ENCODE peak calls at places on chromosome 5, in six cellular contexts. One of them, this sample, is unnamed.

GRCh38 chr5:149325166-149325735 is 20.0 kb upstream of the GRPEL2 start:
- DNase-seq in aorta: no peak
- DNase-seq in hypothalamus: no peak
- DNase-seq in bronchial epithelial cell: peak; percentile 91
- DNase-seq in NCI-H1417: no peak
- DNase-seq in HT1080: no peak
- DNase-seq in this sample: no peak

GRCh38 chr5:94618029-94618492 is 343 bp downstream of the KIAA0825 start:
- DNase-seq in aorta: peak; percentile 67
- DNase-seq in hypothalamus: peak; percentile 47
- DNase-seq in bronchial epithelial cell: peak; percentile 73
- DNase-seq in NCI-H1417: peak; percentile 77
- DNase-seq in HT1080: peak; percentile 70
- DNase-seq in this sample: peak; percentile 51

GRCh38 chr5:16570121-16570815 is 46.5 kb downstream of the RETREG1 start:
- DNase-seq in aorta: no peak
- DNase-seq in hypothalamus: no peak
- DNase-seq in bronchial epithelial cell: no peak
- DNase-seq in NCI-H1417: no peak
- DNase-seq in HT1080: peak; percentile 82
- DNase-seq in this sample: no peak

GRCh38 chr5:53261245-53261644 is 151.7 kb upstream of the MOCS2 start:
- DNase-seq in aorta: no peak
- DNase-seq in hypothalamus: no peak
- DNase-seq in bronchial epithelial cell: no peak
- DNase-seq in NCI-H1417: no peak
- DNase-seq in HT1080: no peak
- DNase-seq in this sample: no peak

GRCh38 chr5:74040065-74040551 is 414.1 kb downstream of the ARHGEF28 start:
- DNase-seq in aorta: no peak
- DNase-seq in hypothalamus: no peak
- DNase-seq in bronchial epithelial cell: peak; percentile 77
- DNase-seq in NCI-H1417: no peak
- DNase-seq in HT1080: peak; percentile 80
- DNase-seq in this sample: peak; percentile 60

GRCh38 chr5:43627028-43627427 is 24.0 kb downstream of the NNT start:
- DNase-seq in aorta: no peak
- DNase-seq in hypothalamus: no peak
- DNase-seq in bronchial epithelial cell: peak; percentile 72
- DNase-seq in NCI-H1417: peak; percentile 23
- DNase-seq in HT1080: peak; percentile 67
- DNase-seq in this sample: peak; percentile 43

GRCh38 chr5:157933005-157933404 is 74.1 kb upstream of the CLINT1 start:
- DNase-seq in aorta: no peak
- DNase-seq in hypothalamus: no peak
- DNase-seq in bronchial epithelial cell: no peak
- DNase-seq in NCI-H1417: no peak
- DNase-seq in HT1080: no peak
- DNase-seq in this sample: no peak

GRCh38 chr5:134982230-134982629 is 14.5 kb downstream of the CATSPER3 start:
- DNase-seq in aorta: no peak
- DNase-seq in hypothalamus: no peak
- DNase-seq in bronchial epithelial cell: no peak
- DNase-seq in NCI-H1417: no peak
- DNase-seq in HT1080: no peak
- DNase-seq in this sample: no peak

GRCh38 chr5:123157797-123158528 is 68.9 kb downstream of the PRDM6 start:
- DNase-seq in aorta: no peak
- DNase-seq in hypothalamus: no peak
- DNase-seq in bronchial epithelial cell: peak; percentile 84
- DNase-seq in NCI-H1417: no peak
- DNase-seq in HT1080: peak; percentile 70
- DNase-seq in this sample: no peak

GRCh38 chr5:81147011-81147594 is 86.0 kb upstream of the CKMT2 start:
- DNase-seq in aorta: no peak
- DNase-seq in hypothalamus: no peak
- DNase-seq in bronchial epithelial cell: no peak
- DNase-seq in NCI-H1417: no peak
- DNase-seq in HT1080: no peak
- DNase-seq in this sample: no peak

GRCh38 chr5:173538018-173538417 is 78.4 kb downstream of the BOD1 start:
- DNase-seq in aorta: no peak
- DNase-seq in hypothalamus: no peak
- DNase-seq in bronchial epithelial cell: no peak
- DNase-seq in NCI-H1417: no peak
- DNase-seq in HT1080: no peak
- DNase-seq in this sample: no peak

GRCh38 chr5:149358294-149358651 is 427 bp downstream of the PCYOX1L start:
- DNase-seq in aorta: no peak
- DNase-seq in hypothalamus: peak; percentile 43
- DNase-seq in bronchial epithelial cell: no peak
- DNase-seq in NCI-H1417: peak; percentile 66
- DNase-seq in HT1080: no peak
- DNase-seq in this sample: peak; percentile 48

GRCh38 chr5:154850255-154851062 is at the start of gene FAXDC2:
- DNase-seq in aorta: peak; percentile 89
- DNase-seq in hypothalamus: peak; percentile 58
- DNase-seq in bronchial epithelial cell: peak; percentile 46
- DNase-seq in NCI-H1417: no peak
- DNase-seq in HT1080: peak; percentile 68
- DNase-seq in this sample: no peak

GRCh38 chr5:34486160-34486765 is 169.9 kb upstream of the RAI14 start:
- DNase-seq in aorta: peak; percentile 87
- DNase-seq in hypothalamus: peak; percentile 75
- DNase-seq in bronchial epithelial cell: peak; percentile 73
- DNase-seq in NCI-H1417: peak; percentile 82
- DNase-seq in HT1080: peak; percentile 75
- DNase-seq in this sample: peak; percentile 90

GRCh38 chr5:35129921-35130485 is 82.3 kb upstream of the AGXT2 start:
- DNase-seq in aorta: no peak
- DNase-seq in hypothalamus: no peak
- DNase-seq in bronchial epithelial cell: peak; percentile 22
- DNase-seq in NCI-H1417: no peak
- DNase-seq in HT1080: peak; percentile 92
- DNase-seq in this sample: no peak

GRCh38 chr5:180637962-180638680 is 11.3 kb downstream of the FLT4 start:
- DNase-seq in aorta: peak; percentile 37
- DNase-seq in hypothalamus: no peak
- DNase-seq in bronchial epithelial cell: no peak
- DNase-seq in NCI-H1417: no peak
- DNase-seq in HT1080: no peak
- DNase-seq in this sample: no peak

GRCh38 chr5:14879985-14880589 is 8.5 kb upstream of the ANKH start:
- DNase-seq in aorta: no peak
- DNase-seq in hypothalamus: no peak
- DNase-seq in bronchial epithelial cell: peak; percentile 51
- DNase-seq in NCI-H1417: no peak
- DNase-seq in HT1080: peak; percentile 55
- DNase-seq in this sample: no peak

GRCh38 chr5:111254613-111255012 is 30.4 kb downstream of the CAMK4 start:
- DNase-seq in aorta: no peak
- DNase-seq in hypothalamus: no peak
- DNase-seq in bronchial epithelial cell: no peak
- DNase-seq in NCI-H1417: no peak
- DNase-seq in HT1080: peak; percentile 9
- DNase-seq in this sample: no peak

GRCh38 chr5:139847091-139847490 is 51.5 kb downstream of the PSD2 start:
- DNase-seq in aorta: no peak
- DNase-seq in hypothalamus: no peak
- DNase-seq in bronchial epithelial cell: no peak
- DNase-seq in NCI-H1417: no peak
- DNase-seq in HT1080: no peak
- DNase-seq in this sample: no peak

GRCh38 chr5:42216904-42217303 is 206.3 kb upstream of the GHR start:
- DNase-seq in aorta: no peak
- DNase-seq in hypothalamus: no peak
- DNase-seq in bronchial epithelial cell: no peak
- DNase-seq in NCI-H1417: no peak
- DNase-seq in HT1080: no peak
- DNase-seq in this sample: no peak

GRCh38 chr5:150663936-150664335 is 2.9 kb downstream of the MYOZ3 start:
- DNase-seq in aorta: no peak
- DNase-seq in hypothalamus: no peak
- DNase-seq in bronchial epithelial cell: peak; percentile 95
- DNase-seq in NCI-H1417: no peak
- DNase-seq in HT1080: no peak
- DNase-seq in this sample: no peak

GRCh38 chr5:117788596-117788995 is 1199.8 kb downstream of the DTWD2 start:
- DNase-seq in aorta: no peak
- DNase-seq in hypothalamus: no peak
- DNase-seq in bronchial epithelial cell: no peak
- DNase-seq in NCI-H1417: no peak
- DNase-seq in HT1080: no peak
- DNase-seq in this sample: no peak

GRCh38 chr5:139788294-139788875 is 7.2 kb upstream of the PSD2 start:
- DNase-seq in aorta: no peak
- DNase-seq in hypothalamus: peak; percentile 86
- DNase-seq in bronchial epithelial cell: no peak
- DNase-seq in NCI-H1417: no peak
- DNase-seq in HT1080: no peak
- DNase-seq in this sample: no peak

GRCh38 chr5:142600611-142601360 is 85.1 kb downstream of the FGF1 start:
- DNase-seq in aorta: peak; percentile 75
- DNase-seq in hypothalamus: no peak
- DNase-seq in bronchial epithelial cell: no peak
- DNase-seq in NCI-H1417: no peak
- DNase-seq in HT1080: no peak
- DNase-seq in this sample: peak; percentile 12

GRCh38 chr5:83498585-83498984 is 27.0 kb downstream of the VCAN start:
- DNase-seq in aorta: no peak
- DNase-seq in hypothalamus: no peak
- DNase-seq in bronchial epithelial cell: no peak
- DNase-seq in NCI-H1417: no peak
- DNase-seq in HT1080: no peak
- DNase-seq in this sample: no peak